ENCODE peak calls at places on chromosomes 7 and 10, in eight cellular contexts. T, E, O, F, Q, G, Y and B are unnamed samples.
A peak's percentile ranks its signal among the peaks of the same experiment; 100 is the strongest.

GRCh38 chr7:137753067-137753466 is 93.7 kb downstream of the DGKI start:
- DNase-seq in T (no peak), E (no peak), O (no peak), F (no peak), Q (no peak), G (no peak), Y (no peak), B (no peak)

GRCh38 chr10:91163269-91163708 is 57.2 kb upstream of the PCGF5 start:
- DNase-seq in T (peak; percentile 70), E (peak; percentile 63), O (no peak), F (peak; percentile 70), Q (peak; percentile 55), G (peak; percentile 71), Y (peak; percentile 66), B (peak; percentile 73)

GRCh38 chr7:27662490-27663205 is at the start of gene HIBADH:
- DNase-seq in T (peak; percentile 99), E (peak; percentile 100), O (peak; percentile 98), F (peak; percentile 93), Q (peak; percentile 100), G (peak; percentile 100), Y (peak; percentile 96), B (peak; percentile 97)

GRCh38 chr10:47047577-47048532 is 136.6 kb downstream of the PTPN20 start:
- DNase-seq in T (peak; percentile 49), E (peak; percentile 54), O (peak; percentile 32), F (peak; percentile 36), Q (peak; percentile 64), G (peak; percentile 78), Y (peak; percentile 77), B (peak; percentile 27)

GRCh38 chr10:127243490-127244272 is 47.3 kb upstream of the INSYN2A start:
- DNase-seq in T (peak; percentile 47), E (peak; percentile 24), O (no peak), F (no peak), Q (peak; percentile 72), G (peak; percentile 42), Y (no peak), B (no peak)

GRCh38 chr7:16479587-16479986 is 14.0 kb upstream of the SOSTDC1 start:
- DNase-seq in T (no peak), E (no peak), O (peak; percentile 11), F (no peak), Q (no peak), G (peak; percentile 62), Y (no peak), B (no peak)

GRCh38 chr7:151684408-151685175 is 164.9 kb upstream of the RHEB start:
- DNase-seq in T (no peak), E (peak; percentile 49), O (no peak), F (no peak), Q (no peak), G (no peak), Y (no peak), B (no peak)

GRCh38 chr7:121797283-121798037 is 75.5 kb upstream of the PTPRZ1 start:
- DNase-seq in T (peak; percentile 88), E (no peak), O (no peak), F (peak; percentile 30), Q (no peak), G (no peak), Y (no peak), B (no peak)

GRCh38 chr7:19249281-19249680 is 104.1 kb upstream of the FERD3L start:
- DNase-seq in T (no peak), E (peak; percentile 35), O (no peak), F (no peak), Q (no peak), G (no peak), Y (no peak), B (no peak)

GRCh38 chr10:94129393-94130130 is 135.8 kb downstream of the PLCE1 start:
- DNase-seq in T (no peak), E (peak; percentile 69), O (no peak), F (no peak), Q (peak; percentile 17), G (peak; percentile 63), Y (no peak), B (no peak)

GRCh38 chr10:114684822-114685209 is 26.7 kb upstream of the ABLIM1 start:
- DNase-seq in T (no peak), E (peak; percentile 82), O (peak; percentile 67), F (no peak), Q (peak; percentile 92), G (peak; percentile 51), Y (no peak), B (no peak)

GRCh38 chr10:84166620-84167288 is 6.8 kb upstream of the GPR15LG start:
- DNase-seq in T (no peak), E (no peak), O (no peak), F (no peak), Q (no peak), G (no peak), Y (no peak), B (no peak)

GRCh38 chr10:124705021-124705740 is 39.0 kb downstream of the FAM53B start:
- DNase-seq in T (no peak), E (no peak), O (no peak), F (no peak), Q (no peak), G (no peak), Y (no peak), B (no peak)

GRCh38 chr7:542935-543789 is 23.5 kb upstream of the PDGFA start:
- DNase-seq in T (no peak), E (peak; percentile 99), O (peak; percentile 64), F (no peak), Q (peak; percentile 95), G (peak; percentile 89), Y (no peak), B (no peak)

GRCh38 chr7:35817181-35817580 is 16.3 kb downstream of the SEPTIN7 start:
- DNase-seq in T (no peak), E (no peak), O (no peak), F (no peak), Q (no peak), G (no peak), Y (no peak), B (no peak)

GRCh38 chr7:26627871-26628270 is 236.5 kb downstream of the SKAP2 start:
- DNase-seq in T (peak; percentile 14), E (no peak), O (no peak), F (no peak), Q (no peak), G (no peak), Y (no peak), B (peak; percentile 17)

GRCh38 chr7:14835399-14835798 is 67.2 kb downstream of the DGKB start:
- DNase-seq in T (no peak), E (no peak), O (no peak), F (no peak), Q (no peak), G (no peak), Y (no peak), B (no peak)

GRCh38 chr7:128893251-128894100 is 17.0 kb downstream of the KCP start:
- DNase-seq in T (no peak), E (no peak), O (no peak), F (no peak), Q (no peak), G (no peak), Y (no peak), B (no peak)

GRCh38 chr10:103816431-103816830 is 38.9 kb downstream of the SH3PXD2A start:
- DNase-seq in T (no peak), E (peak; percentile 19), O (no peak), F (no peak), Q (peak; percentile 22), G (peak; percentile 48), Y (no peak), B (no peak)

GRCh38 chr7:28410628-28411578 is 1.4 kb upstream of the CREB5 start:
- DNase-seq in T (peak; percentile 29), E (peak; percentile 51), O (no peak), F (no peak), Q (peak; percentile 81), G (peak; percentile 87), Y (no peak), B (no peak)

GRCh38 chr10:127117125-127117524 is 79.3 kb downstream of the INSYN2A start:
- DNase-seq in T (peak; percentile 18), E (peak; percentile 42), O (peak; percentile 15), F (no peak), Q (peak; percentile 66), G (peak; percentile 64), Y (no peak), B (no peak)

GRCh38 chr10:71143170-71143569 is 69.2 kb upstream of the UNC5B start:
- DNase-seq in T (no peak), E (no peak), O (no peak), F (no peak), Q (no peak), G (no peak), Y (no peak), B (no peak)

GRCh38 chr10:22456486-22456885 is 111.2 kb downstream of the SPAG6 start:
- DNase-seq in T (no peak), E (no peak), O (no peak), F (no peak), Q (no peak), G (no peak), Y (no peak), B (no peak)

GRCh38 chr10:93991101-93991500 is 2.6 kb upstream of the PLCE1 start:
- DNase-seq in T (no peak), E (no peak), O (no peak), F (no peak), Q (no peak), G (peak; percentile 12), Y (no peak), B (no peak)

GRCh38 chr10:33334170-33334838 is at the start of gene NRP1:
- DNase-seq in T (no peak), E (peak; percentile 87), O (no peak), F (peak; percentile 51), Q (no peak), G (no peak), Y (no peak), B (no peak)

GRCh38 chr7:8284606-8285005 is 22.6 kb upstream of the ICA1 start:
- DNase-seq in T (no peak), E (no peak), O (no peak), F (no peak), Q (no peak), G (no peak), Y (no peak), B (no peak)

GRCh38 chr7:868189-868486 is 8.2 kb upstream of the GET4 start:
- DNase-seq in T (no peak), E (no peak), O (no peak), F (no peak), Q (no peak), G (no peak), Y (no peak), B (no peak)

GRCh38 chr10:91596821-91597396 is 36.0 kb downstream of the PPP1R3C start:
- DNase-seq in T (no peak), E (peak; percentile 72), O (no peak), F (no peak), Q (no peak), G (peak; percentile 89), Y (no peak), B (no peak)

GRCh38 chr10:68231106-68231901 is 609 bp downstream of the ATOH7 start:
- DNase-seq in T (peak; percentile 78), E (peak; percentile 82), O (no peak), F (peak; percentile 88), Q (peak; percentile 84), G (peak; percentile 72), Y (no peak), B (peak; percentile 12)

GRCh38 chr7:156993925-156994235 is 16.6 kb downstream of the MNX1 start:
- DNase-seq in T (no peak), E (no peak), O (no peak), F (no peak), Q (no peak), G (no peak), Y (no peak), B (no peak)

GRCh38 chr7:21355406-21355874 is 72.4 kb upstream of the SP4 start:
- DNase-seq in T (no peak), E (no peak), O (no peak), F (no peak), Q (no peak), G (no peak), Y (no peak), B (no peak)

GRCh38 chr7:47535704-47536628 is 45.9 kb downstream of the TNS3 start:
- DNase-seq in T (no peak), E (no peak), O (no peak), F (peak; percentile 34), Q (no peak), G (no peak), Y (no peak), B (no peak)